ENCODE peak calls at places on chromosomes 12 and 14, in four cellular contexts. X is stomach; Y is right atrium auricular region; F is activated CD8-positive, alpha-beta memory T cell treated with anti-CD3 and anti-CD28 coated beads, Interleukin-2, amount 50 U/mL, for 48 hours. D is an unnamed sample.

GRCh38 chr14:24196071-24197061 is 1.1 kb upstream of the TM9SF1 start:
- DNase-seq in Y (no peak), X (no peak), F (no peak), D (no peak)

GRCh38 chr12:26123482-26123980 is 1.3 kb downstream of the BHLHE41 start:
- DNase-seq in Y (no peak), F (no peak), X (no peak), D (no peak)

GRCh38 chr12:1022032-1022970 is 31.3 kb downstream of the ERC1 start:
- DNase-seq in X (no peak), Y (no peak), F (no peak), D (no peak)

GRCh38 chr12:12158858-12159257 is 88.1 kb downstream of the BCL2L14 start:
- DNase-seq in X (no peak), Y (no peak), F (no peak), D (no peak)

GRCh38 chr12:64459388-64460024 is 7.6 kb downstream of the TBK1 start:
- DNase-seq in F (no peak), X (no peak), Y (no peak), D (no peak)

GRCh38 chr12:65602191-65602578 is 222.1 kb upstream of the HMGA2 start:
- DNase-seq in X (no peak), F (no peak), Y (no peak), D (no peak)

GRCh38 chr14:65301862-65302539 is 110.5 kb upstream of the FUT8 start:
- DNase-seq in Y (no peak), F (no peak), X (peak), D (no peak)

GRCh38 chr12:2358986-2359658 is 306.3 kb downstream of the CACNA1C start:
- DNase-seq in Y (no peak), F (no peak), X (no peak), D (no peak)

GRCh38 chr14:92481811-92482559 is 31.6 kb upstream of the RIN3 start:
- DNase-seq in F (peak), X (no peak), Y (peak), D (no peak)

GRCh38 chr14:54440454-54440853 is 720 bp downstream of the CNIH1 start:
- DNase-seq in X (no peak), F (no peak), Y (no peak), D (no peak)

GRCh38 chr12:108146035-108146893 is 17.2 kb downstream of the WSCD2 start:
- DNase-seq in F (no peak), Y (no peak), X (no peak), D (no peak)

GRCh38 chr14:65303185-65303901 is 109.2 kb upstream of the FUT8 start:
- DNase-seq in F (no peak), X (no peak), Y (no peak), D (no peak)

GRCh38 chr14:79161576-79161975 is 991.4 kb downstream of the NRXN3 start:
- DNase-seq in X (no peak), Y (no peak), F (no peak), D (peak)

GRCh38 chr12:55815473-55815872 is 2.1 kb downstream of the SARNP start:
- DNase-seq in F (no peak), Y (no peak), X (no peak), D (no peak)

GRCh38 chr14:86574026-86574777 is 1044.3 kb downstream of the FLRT2 start:
- DNase-seq in Y (no peak), F (no peak), X (no peak), D (peak)

GRCh38 chr12:57165741-57166140 is 18.3 kb upstream of the LRP1-AS start:
- DNase-seq in X (no peak), Y (no peak), F (no peak), D (no peak)

GRCh38 chr12:11228268-11228879 is 41.1 kb downstream of the PRB3 start:
- DNase-seq in Y (no peak), X (peak), F (peak), D (peak)

GRCh38 chr12:91818236-91819131 is 327.2 kb downstream of the BTG1 start:
- DNase-seq in X (no peak), Y (no peak), F (no peak), D (no peak)

GRCh38 chr12:47328831-47329545 is 249.2 kb upstream of the AMIGO2 start:
- DNase-seq in Y (no peak), X (no peak), F (no peak), D (peak)

GRCh38 chr14:77355811-77356210 is 21.1 kb downstream of the TMED8 start:
- DNase-seq in F (no peak), X (no peak), Y (no peak), D (no peak)

GRCh38 chr14:66634876-66635275 is 126.9 kb downstream of the GPHN start:
- DNase-seq in X (no peak), F (no peak), Y (no peak), D (no peak)

GRCh38 chr14:90675399-90675798 is 140.8 kb downstream of the TTC7B start:
- DNase-seq in Y (no peak), F (no peak), X (no peak), D (peak)

GRCh38 chr12:106220561-106220960 is 27.3 kb downstream of the CKAP4 start:
- DNase-seq in F (no peak), X (no peak), Y (no peak), D (no peak)

GRCh38 chr12:88057994-88058718 is 29.0 kb upstream of the C12orf50 start:
- DNase-seq in X (no peak), F (no peak), Y (peak), D (peak)

GRCh38 chr14:93527076-93527692 is 96.4 kb downstream of the UNC79 start:
- DNase-seq in F (no peak), X (no peak), Y (no peak), D (no peak)

GRCh38 chr14:96455588-96455987 is 46.6 kb upstream of the PAPOLA start:
- DNase-seq in Y (no peak), X (no peak), F (no peak), D (no peak)

GRCh38 chr12:62653740-62654139 is 187.1 kb downstream of the MON2 start:
- DNase-seq in X (no peak), F (no peak), Y (no peak), D (no peak)

GRCh38 chr12:102202556-102202955 is 4.9 kb upstream of the PMCH start:
- DNase-seq in F (no peak), Y (no peak), X (no peak), D (no peak)

GRCh38 chr12:5480218-5480952 is 48.5 kb downstream of the NTF3 start:
- DNase-seq in Y (no peak), X (no peak), F (no peak), D (no peak)

GRCh38 chr14:105682956-105683570 is 156.7 kb downstream of the TMEM121 start:
- DNase-seq in F (peak), Y (no peak), X (no peak), D (no peak)

GRCh38 chr14:20343855-20344205 is 395 bp downstream of the PARP2 start:
- DNase-seq in X (no peak), Y (no peak), F (no peak), D (no peak)

GRCh38 chr12:56079729-56080555 is at the start of gene ERBB3:
- DNase-seq in X (peak), Y (peak), F (peak), D (peak)

GRCh38 chr12:27018071-27018470 is 3.9 kb upstream of the TM7SF3 start:
- DNase-seq in Y (no peak), F (no peak), X (no peak), D (no peak)

GRCh38 chr14:24132061-24132685 is 1.7 kb downstream of the FITM1 start:
- DNase-seq in X (peak), Y (no peak), F (peak), D (no peak)